ENCODE peak calls at places on chromosomes 16 and 17, in five cellular contexts. I, D, S, O and V are unnamed samples.
A peak's percentile ranks its signal among the peaks of the same experiment; 100 is the strongest.

GRCh38 chr17:50708050-50709000 is 611 bp upstream of the ANKRD40 start:
- DNase-seq in D (peak; percentile 41), O (no peak), S (no peak), I (peak; percentile 44), V (peak; percentile 63)

GRCh38 chr16:30924797-30925645 is 1.6 kb downstream of the FBXL19 start:
- DNase-seq in O (peak; percentile 37), I (no peak), S (no peak), D (no peak), V (no peak)

GRCh38 chr17:30433514-30433913 is 43.7 kb upstream of the GOSR1 start:
- DNase-seq in D (peak; percentile 78), O (no peak), S (no peak), I (no peak), V (peak; percentile 69)

GRCh38 chr17:48528153-48528912 is 2.5 kb downstream of the HOXB1 start:
- DNase-seq in I (no peak), O (peak; percentile 40), D (no peak), S (no peak), V (no peak)

GRCh38 chr17:67390646-67391480 is 13.8 kb downstream of the PITPNC1 start:
- DNase-seq in D (peak; percentile 99), O (no peak), S (no peak), I (no peak), V (peak; percentile 95)

GRCh38 chr17:32349503-32349853 is 479 bp upstream of the ZNF207 start:
- DNase-seq in O (peak; percentile 21), D (peak; percentile 3), I (no peak), S (no peak), V (no peak)

GRCh38 chr16:11668590-11669379 is 530 bp downstream of the SNN start:
- DNase-seq in O (peak; percentile 86), S (no peak), I (peak; percentile 77), D (no peak), V (no peak)

GRCh38 chr17:39365252-39365651 is 36.2 kb downstream of the FBXL20 start:
- DNase-seq in D (no peak), I (no peak), S (no peak), O (no peak), V (no peak)

GRCh38 chr16:58755989-58756649 is 22.0 kb upstream of the GOT2 start:
- DNase-seq in S (no peak), D (peak; percentile 74), O (peak; percentile 91), I (peak; percentile 80), V (peak; percentile 78)

GRCh38 chr17:43940630-43941029 is 1.6 kb downstream of the PPY start:
- DNase-seq in I (no peak), O (peak; percentile 77), D (peak; percentile 60), S (no peak), V (peak; percentile 35)

GRCh38 chr16:23949630-23950290 is 114.0 kb downstream of the PRKCB start:
- DNase-seq in S (peak; percentile 45), D (no peak), O (no peak), I (no peak), V (no peak)

GRCh38 chr17:41660221-41660711 is 28.4 kb upstream of the EIF1 start:
- DNase-seq in O (no peak), S (no peak), D (no peak), I (no peak), V (no peak)

GRCh38 chr17:68790481-68790880 is 164.7 kb downstream of the ABCA8 start:
- DNase-seq in S (no peak), D (no peak), I (no peak), O (no peak), V (no peak)

GRCh38 chr17:76000016-76000754 is 470 bp upstream of the CDK3 start:
- DNase-seq in S (peak; percentile 67), D (peak; percentile 67), O (peak; percentile 75), I (no peak), V (peak; percentile 47)